ENCODE peak calls at places on chromosomes 3 and 15, in four cellular contexts. One of them, this sample, is unnamed.
A peak's percentile ranks its signal among the peaks of the same experiment; 100 is the strongest.

GRCh38 chr15:31317980-31318342 is 8.7 kb upstream of the KLF13 start:
- DNase-seq in hippocampal formation: no peak
- DNase-seq in SJCRH30: no peak
- DNase-seq in neuronal stem cell: no peak
- DNase-seq in this sample: no peak

GRCh38 chr3:63972196-63972595 is 51.1 kb downstream of the PSMD6 start:
- DNase-seq in hippocampal formation: no peak
- DNase-seq in SJCRH30: no peak
- DNase-seq in neuronal stem cell: no peak
- DNase-seq in this sample: no peak

GRCh38 chr3:29486087-29486486 is 205.2 kb downstream of the RBMS3 start:
- DNase-seq in hippocampal formation: no peak
- DNase-seq in SJCRH30: no peak
- DNase-seq in neuronal stem cell: no peak
- DNase-seq in this sample: no peak

GRCh38 chr3:193605876-193606275 is 12.9 kb downstream of the OPA1 start:
- DNase-seq in hippocampal formation: peak; percentile 7
- DNase-seq in SJCRH30: peak; percentile 66
- DNase-seq in neuronal stem cell: peak; percentile 36
- DNase-seq in this sample: peak; percentile 61

GRCh38 chr3:124014366-124014942 is 22.5 kb upstream of the ROPN1 start:
- DNase-seq in hippocampal formation: no peak
- DNase-seq in SJCRH30: no peak
- DNase-seq in neuronal stem cell: no peak
- DNase-seq in this sample: no peak

GRCh38 chr15:51227967-51228783 is 110.2 kb downstream of the CYP19A1 start:
- DNase-seq in hippocampal formation: no peak
- DNase-seq in SJCRH30: peak; percentile 17
- DNase-seq in neuronal stem cell: no peak
- DNase-seq in this sample: no peak

GRCh38 chr3:49501842-49502241 is 31.8 kb downstream of the DAG1 start:
- DNase-seq in hippocampal formation: no peak
- DNase-seq in SJCRH30: no peak
- DNase-seq in neuronal stem cell: no peak
- DNase-seq in this sample: no peak

GRCh38 chr15:87667643-87668042 is 588.9 kb downstream of the NTRK3 start:
- DNase-seq in hippocampal formation: no peak
- DNase-seq in SJCRH30: no peak
- DNase-seq in neuronal stem cell: no peak
- DNase-seq in this sample: no peak

GRCh38 chr3:65584002-65584401 is 454.7 kb downstream of the MAGI1 start:
- DNase-seq in hippocampal formation: no peak
- DNase-seq in SJCRH30: no peak
- DNase-seq in neuronal stem cell: no peak
- DNase-seq in this sample: no peak

GRCh38 chr3:132726341-132726823 is 4.2 kb upstream of the NPHP3 start:
- DNase-seq in hippocampal formation: peak; percentile 69
- DNase-seq in SJCRH30: no peak
- DNase-seq in neuronal stem cell: peak; percentile 48
- DNase-seq in this sample: no peak

GRCh38 chr3:121894191-121894990 is at the start of gene SLC15A2:
- DNase-seq in hippocampal formation: peak; percentile 53
- DNase-seq in SJCRH30: no peak
- DNase-seq in neuronal stem cell: no peak
- DNase-seq in this sample: no peak

GRCh38 chr3:100880845-100881244 is 112.4 kb downstream of the ABI3BP start:
- DNase-seq in hippocampal formation: no peak
- DNase-seq in SJCRH30: no peak
- DNase-seq in neuronal stem cell: no peak
- DNase-seq in this sample: no peak

GRCh38 chr15:57297163-57297593 is 79.1 kb upstream of the CGNL1 start:
- DNase-seq in hippocampal formation: no peak
- DNase-seq in SJCRH30: no peak
- DNase-seq in neuronal stem cell: no peak
- DNase-seq in this sample: no peak

GRCh38 chr15:29750754-29751153 is 71.5 kb downstream of the TJP1 start:
- DNase-seq in hippocampal formation: no peak
- DNase-seq in SJCRH30: no peak
- DNase-seq in neuronal stem cell: no peak
- DNase-seq in this sample: no peak